ENCODE peak calls at places on chromosome 13, in ten cellular contexts. Q is cardiac muscle cell, X is GM04503, N is sciatic nerve, E is fibroblast of the conjunctiva, L is aorta, Y is fibroblast of mammary gland, G is DMS79, V is nephron progenitor cell, O is neuronal stem cell. C is an unnamed sample.

GRCh38 chr13:95556981-95557380 is 4.5 kb downstream of the CLDN10 start:
- DNase-seq in Q (no peak), X (no peak), N (no peak), E (no peak), L (no peak), Y (no peak), G (no peak), V (no peak), O (no peak), C (no peak)

GRCh38 chr13:19782049-19782726 is 557 bp downstream of the PSPC1 start:
- DNase-seq in Q (peak), X (peak), N (peak), E (no peak), L (peak), Y (peak), G (no peak), V (peak), O (peak), C (peak)

GRCh38 chr13:33119886-33120543 is 103.8 kb downstream of the KL start:
- DNase-seq in Q (no peak), X (no peak), N (no peak), E (no peak), L (no peak), Y (no peak), G (peak), V (no peak), O (no peak), C (no peak)

GRCh38 chr13:110471156-110471832 is 90.2 kb downstream of the RAB20 start:
- DNase-seq in Q (no peak), X (no peak), N (no peak), E (no peak), L (no peak), Y (no peak), G (no peak), V (no peak), O (no peak), C (peak)

GRCh38 chr13:108915634-108916497 is 286.5 kb downstream of the MYO16 start:
- DNase-seq in Q (peak), X (peak), N (peak), E (peak), L (peak), Y (peak), G (no peak), V (peak), O (no peak), C (peak)

GRCh38 chr13:79197933-79198332 is 208.1 kb downstream of the RBM26 start:
- DNase-seq in Q (no peak), X (no peak), N (no peak), E (no peak), L (no peak), Y (no peak), G (no peak), V (no peak), O (no peak), C (no peak)

GRCh38 chr13:39565036-39565949 is 37.7 kb downstream of the LHFPL6 start:
- DNase-seq in Q (peak), X (peak), N (no peak), E (peak), L (no peak), Y (peak), G (no peak), V (no peak), O (no peak), C (no peak)

GRCh38 chr13:27691207-27691606 is 69.5 kb downstream of the POLR1D start:
- DNase-seq in Q (no peak), X (no peak), N (no peak), E (no peak), L (no peak), Y (no peak), G (no peak), V (no peak), O (no peak), C (no peak)

GRCh38 chr13:99217461-99218101 is 16.9 kb downstream of the UBAC2 start:
- DNase-seq in Q (no peak), X (no peak), N (no peak), E (no peak), L (no peak), Y (no peak), G (no peak), V (no peak), O (no peak), C (no peak)

GRCh38 chr13:111421216-111421615 is 100.8 kb downstream of the TEX29 start:
- DNase-seq in Q (no peak), X (no peak), N (no peak), E (no peak), L (peak), Y (no peak), G (no peak), V (no peak), O (no peak), C (no peak)

GRCh38 chr13:75803175-75803611 is 167.1 kb downstream of the LMO7 start:
- DNase-seq in Q (no peak), X (no peak), N (no peak), E (no peak), L (no peak), Y (no peak), G (no peak), V (no peak), O (no peak), C (no peak)

GRCh38 chr13:108609353-108609752 is 20.1 kb upstream of the MYO16 start:
- DNase-seq in Q (peak), X (no peak), N (no peak), E (no peak), L (no peak), Y (peak), G (no peak), V (no peak), O (no peak), C (no peak)

GRCh38 chr13:74270018-74270417 is 135.8 kb upstream of the KLF12 start:
- DNase-seq in Q (no peak), X (no peak), N (no peak), E (no peak), L (no peak), Y (no peak), G (no peak), V (no peak), O (no peak), C (no peak)

GRCh38 chr13:40666905-40667621 is 622 bp upstream of the FOXO1 start:
- DNase-seq in Q (no peak), X (no peak), N (peak), E (no peak), L (peak), Y (no peak), G (no peak), V (peak), O (peak), C (peak)

GRCh38 chr13:106033634-106034033 is 501.8 kb downstream of the EFNB2 start:
- DNase-seq in Q (peak), X (no peak), N (no peak), E (peak), L (no peak), Y (peak), G (no peak), V (no peak), O (no peak), C (no peak)

GRCh38 chr13:112441226-112441625 is 65.1 kb downstream of the SPACA7 start:
- DNase-seq in Q (no peak), X (no peak), N (no peak), E (no peak), L (peak), Y (no peak), G (no peak), V (no peak), O (no peak), C (no peak)

GRCh38 chr13:60009300-60010248 is 154.2 kb downstream of the DIAPH3 start:
- DNase-seq in Q (no peak), X (no peak), N (no peak), E (no peak), L (no peak), Y (no peak), G (no peak), V (no peak), O (no peak), C (no peak)

GRCh38 chr13:111202745-111203144 is 87.6 kb downstream of the ARHGEF7 start:
- DNase-seq in Q (peak), X (peak), N (no peak), E (peak), L (no peak), Y (peak), G (no peak), V (no peak), O (no peak), C (no peak)

GRCh38 chr13:23087884-23088283 is 92.9 kb upstream of the SGCG start:
- DNase-seq in Q (peak), X (no peak), N (no peak), E (no peak), L (no peak), Y (peak), G (no peak), V (peak), O (no peak), C (no peak)